ENCODE peak calls at places on chromosomes 16 and 17, in four cellular contexts. One of them, this sample, is unnamed.
A peak's percentile ranks its signal among the peaks of the same experiment; 100 is the strongest.

GRCh38 chr16:361341-361871 is 8.9 kb upstream of the AXIN1 start:
- DNase-seq in kidney glomerular epithelial cell: no peak
- DNase-seq in spleen: no peak
- DNase-seq in neural progenitor cell: peak; percentile 44
- DNase-seq in this sample: no peak

GRCh38 chr17:59829217-59830006 is 63.3 kb downstream of the TUBD1 start:
- DNase-seq in kidney glomerular epithelial cell: peak; percentile 100
- DNase-seq in spleen: no peak
- DNase-seq in neural progenitor cell: no peak
- DNase-seq in this sample: peak; percentile 97

GRCh38 chr17:76869209-76869877 is 1.1 kb downstream of the MGAT5B start:
- DNase-seq in kidney glomerular epithelial cell: no peak
- DNase-seq in spleen: no peak
- DNase-seq in neural progenitor cell: peak; percentile 64
- DNase-seq in this sample: no peak

GRCh38 chr17:47694018-47694817 is at the start of gene TBKBP1:
- DNase-seq in kidney glomerular epithelial cell: no peak
- DNase-seq in spleen: peak; percentile 92
- DNase-seq in neural progenitor cell: peak; percentile 94
- DNase-seq in this sample: no peak

GRCh38 chr16:87854053-87854906 is 15.0 kb downstream of the SLC7A5 start:
- DNase-seq in kidney glomerular epithelial cell: no peak
- DNase-seq in spleen: peak; percentile 82
- DNase-seq in neural progenitor cell: no peak
- DNase-seq in this sample: no peak

GRCh38 chr16:54285414-54286066 is 1.0 kb downstream of the IRX3 start:
- DNase-seq in kidney glomerular epithelial cell: no peak
- DNase-seq in spleen: no peak
- DNase-seq in neural progenitor cell: peak; percentile 61
- DNase-seq in this sample: no peak

GRCh38 chr16:30761427-30761927 is 385 bp downstream of the CFAP119 start:
- DNase-seq in kidney glomerular epithelial cell: peak; percentile 10
- DNase-seq in spleen: peak; percentile 85
- DNase-seq in neural progenitor cell: peak; percentile 70
- DNase-seq in this sample: no peak

GRCh38 chr17:7294614-7295153 is at the start of gene YBX2:
- DNase-seq in kidney glomerular epithelial cell: no peak
- DNase-seq in spleen: peak; percentile 89
- DNase-seq in neural progenitor cell: peak; percentile 95
- DNase-seq in this sample: no peak

GRCh38 chr17:27609606-27610303 is 21.2 kb upstream of the LGALS9 start:
- DNase-seq in kidney glomerular epithelial cell: peak; percentile 76
- DNase-seq in spleen: peak; percentile 76
- DNase-seq in neural progenitor cell: peak; percentile 42
- DNase-seq in this sample: no peak

GRCh38 chr16:31868164-31868563 is 5.4 kb upstream of the ZNF267 start:
- DNase-seq in kidney glomerular epithelial cell: no peak
- DNase-seq in spleen: no peak
- DNase-seq in neural progenitor cell: no peak
- DNase-seq in this sample: no peak

GRCh38 chr17:51618485-51618884 is 358.1 kb downstream of the UTP18 start:
- DNase-seq in kidney glomerular epithelial cell: no peak
- DNase-seq in spleen: no peak
- DNase-seq in neural progenitor cell: no peak
- DNase-seq in this sample: no peak

GRCh38 chr16:66248096-66248495 is 118.4 kb upstream of the CDH5 start:
- DNase-seq in kidney glomerular epithelial cell: no peak
- DNase-seq in spleen: no peak
- DNase-seq in neural progenitor cell: no peak
- DNase-seq in this sample: peak; percentile 66

GRCh38 chr16:65122974-65123845 is 1.3 kb upstream of the CDH11 start:
- DNase-seq in kidney glomerular epithelial cell: peak; percentile 37
- DNase-seq in spleen: peak; percentile 84
- DNase-seq in neural progenitor cell: peak; percentile 69
- DNase-seq in this sample: no peak

GRCh38 chr16:47716571-47716970 is 255.4 kb downstream of the PHKB start:
- DNase-seq in kidney glomerular epithelial cell: no peak
- DNase-seq in spleen: no peak
- DNase-seq in neural progenitor cell: no peak
- DNase-seq in this sample: no peak

GRCh38 chr17:7132511-7133094 is 18.0 kb upstream of the ASGR2 start:
- DNase-seq in kidney glomerular epithelial cell: no peak
- DNase-seq in spleen: peak; percentile 66
- DNase-seq in neural progenitor cell: peak; percentile 83
- DNase-seq in this sample: no peak

GRCh38 chr17:62778990-62779681 is 29.0 kb downstream of the MARCHF10 start:
- DNase-seq in kidney glomerular epithelial cell: peak; percentile 70
- DNase-seq in spleen: no peak
- DNase-seq in neural progenitor cell: no peak
- DNase-seq in this sample: peak; percentile 91

GRCh38 chr17:56913000-56913866 is 616 bp downstream of the TRIM25 start:
- DNase-seq in kidney glomerular epithelial cell: no peak
- DNase-seq in spleen: no peak
- DNase-seq in neural progenitor cell: peak; percentile 59
- DNase-seq in this sample: no peak

GRCh38 chr17:14212401-14212800 is 24.3 kb downstream of the CDRT15 start:
- DNase-seq in kidney glomerular epithelial cell: no peak
- DNase-seq in spleen: no peak
- DNase-seq in neural progenitor cell: no peak
- DNase-seq in this sample: no peak

GRCh38 chr17:19461139-19461538 is 50.1 kb downstream of the RNF112 start:
- DNase-seq in kidney glomerular epithelial cell: no peak
- DNase-seq in spleen: peak; percentile 68
- DNase-seq in neural progenitor cell: peak; percentile 53
- DNase-seq in this sample: no peak

GRCh38 chr16:82432261-82432660 is 194.5 kb upstream of the CDH13 start:
- DNase-seq in kidney glomerular epithelial cell: no peak
- DNase-seq in spleen: no peak
- DNase-seq in neural progenitor cell: no peak
- DNase-seq in this sample: no peak

GRCh38 chr17:68351395-68351794 is 60.1 kb downstream of the ARSG start:
- DNase-seq in kidney glomerular epithelial cell: no peak
- DNase-seq in spleen: peak; percentile 5
- DNase-seq in neural progenitor cell: no peak
- DNase-seq in this sample: no peak

GRCh38 chr17:17021194-17021863 is 20.9 kb upstream of the MPRIP start:
- DNase-seq in kidney glomerular epithelial cell: no peak
- DNase-seq in spleen: peak; percentile 66
- DNase-seq in neural progenitor cell: peak; percentile 82
- DNase-seq in this sample: no peak

GRCh38 chr16:11087691-11088431 is 143.5 kb downstream of the CLEC16A start:
- DNase-seq in kidney glomerular epithelial cell: no peak
- DNase-seq in spleen: no peak
- DNase-seq in neural progenitor cell: no peak
- DNase-seq in this sample: no peak

GRCh38 chr16:14364386-14365199 is 265.5 kb downstream of the PARN start:
- DNase-seq in kidney glomerular epithelial cell: peak; percentile 82
- DNase-seq in spleen: no peak
- DNase-seq in neural progenitor cell: peak; percentile 43
- DNase-seq in this sample: peak; percentile 88

GRCh38 chr16:88524973-88525662 is 45.1 kb upstream of the ZC3H18 start:
- DNase-seq in kidney glomerular epithelial cell: no peak
- DNase-seq in spleen: no peak
- DNase-seq in neural progenitor cell: no peak
- DNase-seq in this sample: no peak